ENCODE peak calls at places on chromosomes 4 and X, in six cellular contexts. Y, A, O, C, W and Q are unnamed samples.

GRCh38 chrX:139972629-139973257 is 7.4 kb upstream of the CXorf66 start:
- DNase-seq in O (no peak), A (no peak), C (no peak), Y (no peak), W (no peak), Q (no peak)

GRCh38 chr4:7892212-7893019 is 47.2 kb downstream of the AFAP1 start:
- DNase-seq in Y (no peak), W (no peak), A (peak; percentile 38), O (no peak), C (peak; percentile 92), Q (no peak)

GRCh38 chrX:53494427-53494826 is 60.3 kb upstream of the HSD17B10 start:
- DNase-seq in W (peak; percentile 35), C (no peak), A (no peak), O (no peak), Y (no peak), Q (no peak)

GRCh38 chr4:7659429-7660175 is 224.9 kb upstream of the PSAPL1 start:
- DNase-seq in C (no peak), O (no peak), W (no peak), A (peak; percentile 2), Y (no peak), Q (no peak)

GRCh38 chr4:8849266-8850073 is 22.2 kb downstream of the HMX1 start:
- DNase-seq in A (peak; percentile 5), O (no peak), Y (no peak), W (no peak), C (no peak), Q (peak; percentile 13)

GRCh38 chrX:47361538-47362511 is 8.6 kb upstream of the ZNF157 start:
- DNase-seq in Y (peak; percentile 97), W (peak; percentile 3), C (peak; percentile 85), O (peak; percentile 49), A (peak; percentile 77), Q (peak; percentile 78)

GRCh38 chr4:139884438-139884837 is 218.8 kb downstream of the MGST2 start:
- DNase-seq in A (no peak), W (no peak), Y (peak; percentile 77), C (no peak), O (no peak), Q (no peak)

GRCh38 chrX:13194291-13195103 is 125.4 kb downstream of the ATXN3L start:
- DNase-seq in A (no peak), O (no peak), Y (no peak), C (no peak), W (no peak), Q (no peak)

GRCh38 chrX:104141087-104141760 is 15.6 kb downstream of the SLC25A53 start:
- DNase-seq in Y (no peak), C (no peak), A (no peak), W (no peak), O (no peak), Q (no peak)

GRCh38 chr4:92252846-92253245 is 50.9 kb upstream of the GRID2 start:
- DNase-seq in Y (no peak), O (no peak), A (no peak), C (no peak), W (no peak), Q (no peak)

GRCh38 chr4:6720202-6720699 is 4.3 kb downstream of the BLOC1S4 start:
- DNase-seq in W (peak; percentile 44), Y (peak; percentile 84), O (peak; percentile 89), C (peak; percentile 38), A (peak; percentile 90), Q (peak; percentile 89)

GRCh38 chrX:21838937-21839333 is 482 bp upstream of the MBTPS2 start:
- DNase-seq in A (no peak), C (peak; percentile 4), O (peak; percentile 2), W (no peak), Y (no peak), Q (no peak)

GRCh38 chr4:67555447-67555846 is 3.1 kb upstream of the STAP1 start:
- DNase-seq in Y (no peak), C (no peak), A (no peak), W (no peak), O (no peak), Q (no peak)

GRCh38 chr4:71216316-71216959 is 122.4 kb upstream of the SLC4A4 start:
- DNase-seq in O (no peak), C (no peak), W (no peak), A (no peak), Y (no peak), Q (no peak)

GRCh38 chrX:23883737-23884354 is 23.9 kb downstream of the APOO start:
- DNase-seq in C (peak; percentile 81), A (no peak), W (peak; percentile 8), O (no peak), Y (no peak), Q (no peak)

GRCh38 chr4:175823015-175823741 is 11.1 kb upstream of the GPM6A start:
- DNase-seq in O (no peak), A (no peak), W (no peak), C (no peak), Y (no peak), Q (no peak)